ENCODE peak calls at places on chromosome 12, in seven cellular contexts. One of them, this sample, is unnamed.

GRCh38 chr12:125332900-125333299 is 267.7 kb downstream of the AACS start:
- DNase-seq in neuronal stem cell: no peak
- DNase-seq in choroid plexus epithelial cell: no peak
- DNase-seq in AG09309: no peak
- DNase-seq in AG10803: no peak
- DNase-seq in psoas muscle: no peak
- DNase-seq in brain microvascular endothelial cell: no peak
- DNase-seq in this sample: no peak

GRCh38 chr12:108360487-108360886 is 21.4 kb upstream of the CMKLR1 start:
- DNase-seq in AG10803: peak
- DNase-seq in AG09309: no peak
- DNase-seq in choroid plexus epithelial cell: peak
- DNase-seq in psoas muscle: no peak
- DNase-seq in brain microvascular endothelial cell: peak
- DNase-seq in neuronal stem cell: no peak
- DNase-seq in this sample: no peak

GRCh38 chr12:76303989-76304460 is 44.2 kb downstream of the BBS10 start:
- DNase-seq in AG09309: no peak
- DNase-seq in neuronal stem cell: no peak
- DNase-seq in psoas muscle: no peak
- DNase-seq in choroid plexus epithelial cell: no peak
- DNase-seq in brain microvascular endothelial cell: no peak
- DNase-seq in AG10803: no peak
- DNase-seq in this sample: no peak

GRCh38 chr12:64900540-64900939 is 76.1 kb downstream of the TBC1D30 start:
- DNase-seq in AG09309: no peak
- DNase-seq in neuronal stem cell: no peak
- DNase-seq in psoas muscle: no peak
- DNase-seq in brain microvascular endothelial cell: peak
- DNase-seq in choroid plexus epithelial cell: peak
- DNase-seq in AG10803: peak
- DNase-seq in this sample: no peak

GRCh38 chr12:10285919-10286318 is 21.8 kb upstream of the KLRD1 start:
- DNase-seq in choroid plexus epithelial cell: no peak
- DNase-seq in neuronal stem cell: no peak
- DNase-seq in psoas muscle: no peak
- DNase-seq in AG09309: no peak
- DNase-seq in brain microvascular endothelial cell: no peak
- DNase-seq in AG10803: no peak
- DNase-seq in this sample: no peak

GRCh38 chr12:24244801-24245200 is 295.3 kb upstream of the SOX5 start:
- DNase-seq in AG09309: no peak
- DNase-seq in psoas muscle: no peak
- DNase-seq in neuronal stem cell: no peak
- DNase-seq in choroid plexus epithelial cell: no peak
- DNase-seq in brain microvascular endothelial cell: no peak
- DNase-seq in AG10803: no peak
- DNase-seq in this sample: no peak

GRCh38 chr12:112875608-112876007 is 31.2 kb upstream of the OAS1 start:
- DNase-seq in brain microvascular endothelial cell: no peak
- DNase-seq in choroid plexus epithelial cell: no peak
- DNase-seq in psoas muscle: no peak
- DNase-seq in AG10803: no peak
- DNase-seq in AG09309: no peak
- DNase-seq in neuronal stem cell: no peak
- DNase-seq in this sample: no peak

GRCh38 chr12:12477532-12477890 is 85.2 kb downstream of the DUSP16 start:
- DNase-seq in brain microvascular endothelial cell: no peak
- DNase-seq in AG10803: no peak
- DNase-seq in psoas muscle: no peak
- DNase-seq in neuronal stem cell: no peak
- DNase-seq in AG09309: no peak
- DNase-seq in choroid plexus epithelial cell: no peak
- DNase-seq in this sample: no peak

GRCh38 chr12:93214523-93215289 is 163.0 kb upstream of the NUDT4 start:
- DNase-seq in choroid plexus epithelial cell: no peak
- DNase-seq in AG10803: no peak
- DNase-seq in brain microvascular endothelial cell: no peak
- DNase-seq in AG09309: no peak
- DNase-seq in neuronal stem cell: no peak
- DNase-seq in psoas muscle: no peak
- DNase-seq in this sample: no peak

GRCh38 chr12:70994217-70994788 is 73.8 kb upstream of the PTPRR start:
- DNase-seq in psoas muscle: no peak
- DNase-seq in AG09309: peak
- DNase-seq in brain microvascular endothelial cell: peak
- DNase-seq in neuronal stem cell: no peak
- DNase-seq in AG10803: peak
- DNase-seq in choroid plexus epithelial cell: peak
- DNase-seq in this sample: peak

GRCh38 chr12:101859664-101860607 is 17.4 kb upstream of the DRAM1 start:
- DNase-seq in choroid plexus epithelial cell: peak
- DNase-seq in psoas muscle: no peak
- DNase-seq in AG09309: no peak
- DNase-seq in brain microvascular endothelial cell: no peak
- DNase-seq in AG10803: peak
- DNase-seq in neuronal stem cell: no peak
- DNase-seq in this sample: peak

GRCh38 chr12:26936559-26937442 is 980 bp downstream of the INTS13 start:
- DNase-seq in psoas muscle: no peak
- DNase-seq in AG10803: no peak
- DNase-seq in choroid plexus epithelial cell: no peak
- DNase-seq in brain microvascular endothelial cell: no peak
- DNase-seq in AG09309: no peak
- DNase-seq in neuronal stem cell: no peak
- DNase-seq in this sample: no peak

GRCh38 chr12:6533653-6534157 is 612 bp upstream of the GAPDH start:
- DNase-seq in choroid plexus epithelial cell: peak
- DNase-seq in brain microvascular endothelial cell: no peak
- DNase-seq in AG10803: peak
- DNase-seq in neuronal stem cell: peak
- DNase-seq in psoas muscle: peak
- DNase-seq in AG09309: no peak
- DNase-seq in this sample: no peak

GRCh38 chr12:84814664-84815245 is 97.8 kb downstream of the SLC6A15 start:
- DNase-seq in psoas muscle: no peak
- DNase-seq in brain microvascular endothelial cell: peak
- DNase-seq in choroid plexus epithelial cell: no peak
- DNase-seq in AG09309: peak
- DNase-seq in neuronal stem cell: no peak
- DNase-seq in AG10803: peak
- DNase-seq in this sample: peak

GRCh38 chr12:26471560-26471959 is 276.2 kb downstream of the SSPN start:
- DNase-seq in AG10803: peak
- DNase-seq in neuronal stem cell: no peak
- DNase-seq in AG09309: peak
- DNase-seq in psoas muscle: no peak
- DNase-seq in brain microvascular endothelial cell: peak
- DNase-seq in choroid plexus epithelial cell: peak
- DNase-seq in this sample: no peak

GRCh38 chr12:6461401-6462233 is 8.9 kb downstream of the VAMP1 start:
- DNase-seq in AG10803: no peak
- DNase-seq in psoas muscle: no peak
- DNase-seq in choroid plexus epithelial cell: no peak
- DNase-seq in brain microvascular endothelial cell: peak
- DNase-seq in neuronal stem cell: no peak
- DNase-seq in AG09309: no peak
- DNase-seq in this sample: no peak

GRCh38 chr12:47725091-47725772 is at the start of gene ENDOU:
- DNase-seq in psoas muscle: no peak
- DNase-seq in AG09309: no peak
- DNase-seq in choroid plexus epithelial cell: no peak
- DNase-seq in neuronal stem cell: no peak
- DNase-seq in AG10803: no peak
- DNase-seq in brain microvascular endothelial cell: no peak
- DNase-seq in this sample: no peak

GRCh38 chr12:113860950-113861349 is 105.2 kb downstream of the RBM19 start:
- DNase-seq in AG10803: peak
- DNase-seq in choroid plexus epithelial cell: peak
- DNase-seq in psoas muscle: no peak
- DNase-seq in brain microvascular endothelial cell: peak
- DNase-seq in AG09309: peak
- DNase-seq in neuronal stem cell: no peak
- DNase-seq in this sample: no peak

GRCh38 chr12:63816031-63816430 is 28.5 kb upstream of the SRGAP1 start:
- DNase-seq in choroid plexus epithelial cell: no peak
- DNase-seq in psoas muscle: no peak
- DNase-seq in AG09309: no peak
- DNase-seq in brain microvascular endothelial cell: no peak
- DNase-seq in neuronal stem cell: no peak
- DNase-seq in AG10803: no peak
- DNase-seq in this sample: no peak

GRCh38 chr12:99658950-99659349 is 11.4 kb downstream of the GARIN6 start:
- DNase-seq in psoas muscle: no peak
- DNase-seq in AG09309: no peak
- DNase-seq in choroid plexus epithelial cell: peak
- DNase-seq in brain microvascular endothelial cell: no peak
- DNase-seq in neuronal stem cell: no peak
- DNase-seq in AG10803: peak
- DNase-seq in this sample: no peak

GRCh38 chr12:39296496-39296895 is 146.4 kb downstream of the KIF21A start:
- DNase-seq in neuronal stem cell: no peak
- DNase-seq in psoas muscle: no peak
- DNase-seq in AG09309: no peak
- DNase-seq in brain microvascular endothelial cell: no peak
- DNase-seq in choroid plexus epithelial cell: no peak
- DNase-seq in AG10803: no peak
- DNase-seq in this sample: no peak

GRCh38 chr12:48995061-48995879 is 3.9 kb downstream of the DDN start:
- DNase-seq in choroid plexus epithelial cell: peak
- DNase-seq in brain microvascular endothelial cell: peak
- DNase-seq in neuronal stem cell: peak
- DNase-seq in AG09309: no peak
- DNase-seq in psoas muscle: peak
- DNase-seq in AG10803: peak
- DNase-seq in this sample: no peak
- H3K4me3 ChIP-seq in choroid plexus epithelial cell: peak
- H3K4me3 ChIP-seq in brain microvascular endothelial cell: peak
- H3K4me3 ChIP-seq in neuronal stem cell: no peak
- H3K4me3 ChIP-seq in AG09309: peak
- H3K4me3 ChIP-seq in psoas muscle: peak
- H3K4me3 ChIP-seq in AG10803: peak
- H3K4me3 ChIP-seq in this sample: no peak

DNA sequence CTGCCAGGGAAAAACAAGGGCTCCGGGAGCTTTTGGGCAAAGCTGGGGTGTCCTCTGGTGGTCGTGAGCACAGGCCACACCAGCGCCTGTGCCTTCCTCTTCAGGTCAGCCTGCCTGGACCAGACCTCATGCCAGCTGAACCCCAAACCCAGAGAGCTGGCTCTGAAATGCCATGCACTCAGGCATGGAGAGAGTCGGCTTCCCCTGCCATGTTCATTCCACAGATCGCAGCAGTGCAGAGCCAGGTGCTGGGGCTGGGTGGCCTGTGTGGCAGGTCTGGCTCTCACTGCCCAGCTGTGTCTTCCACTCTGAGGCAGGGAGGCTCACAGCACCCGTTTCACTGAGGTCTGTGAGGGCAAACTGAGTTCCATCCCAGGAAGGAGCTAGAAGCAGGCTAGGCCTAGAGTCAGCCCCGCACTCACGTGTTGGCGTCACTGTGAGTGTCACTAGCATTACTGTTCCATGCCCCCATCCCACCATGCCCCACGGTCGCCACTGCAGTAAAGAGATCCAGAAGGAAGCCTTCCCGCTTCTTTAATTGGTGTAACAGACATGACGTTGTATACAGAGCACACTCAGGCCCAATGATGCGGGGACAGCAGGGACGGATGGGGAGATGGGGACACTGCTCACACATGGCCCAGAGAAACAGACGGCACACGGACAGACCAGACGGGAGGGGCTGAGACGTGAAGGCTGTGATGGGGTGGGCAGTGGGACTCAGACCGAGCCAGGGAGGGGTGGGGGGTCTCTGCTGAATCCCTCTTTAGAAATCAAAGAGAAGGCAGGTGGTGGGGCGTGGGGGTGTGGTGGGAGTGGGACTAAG is 2.7 kb downstream of the ARL6IP4 start:
- DNase-seq in psoas muscle: no peak
- DNase-seq in brain microvascular endothelial cell: no peak
- DNase-seq in AG09309: no peak
- DNase-seq in AG10803: no peak
- DNase-seq in neuronal stem cell: no peak
- DNase-seq in choroid plexus epithelial cell: no peak
- DNase-seq in this sample: no peak
- H3K4me3 ChIP-seq in psoas muscle: no peak
- H3K4me3 ChIP-seq in brain microvascular endothelial cell: no peak
- H3K4me3 ChIP-seq in AG09309: no peak
- H3K4me3 ChIP-seq in AG10803: no peak
- H3K4me3 ChIP-seq in neuronal stem cell: no peak
- H3K4me3 ChIP-seq in choroid plexus epithelial cell: no peak
- H3K4me3 ChIP-seq in this sample: no peak

DNA sequence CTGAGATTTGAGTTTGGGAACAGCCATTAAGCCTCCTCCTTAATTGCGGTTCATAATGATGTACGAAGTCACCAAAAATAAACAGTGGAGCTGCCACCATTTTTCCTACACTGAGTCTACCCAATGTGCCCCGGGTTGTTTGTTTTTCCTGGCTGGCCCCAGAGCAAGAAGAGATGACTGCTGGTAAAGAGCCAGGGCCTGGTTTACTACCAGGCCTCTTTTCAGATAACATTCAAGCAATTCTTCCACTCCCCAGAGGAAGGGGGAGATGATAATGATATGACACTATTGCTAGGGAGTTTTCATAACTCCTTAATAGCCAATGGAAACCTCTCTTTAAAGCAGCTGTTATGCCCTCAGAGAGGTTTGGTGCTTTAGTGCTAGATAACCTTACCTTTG is 42.3 kb downstream of the BRAP start:
- DNase-seq in neuronal stem cell: no peak
- DNase-seq in AG09309: no peak
- DNase-seq in psoas muscle: no peak
- DNase-seq in AG10803: no peak
- DNase-seq in choroid plexus epithelial cell: peak
- DNase-seq in brain microvascular endothelial cell: peak
- DNase-seq in this sample: no peak
- H3K4me3 ChIP-seq in neuronal stem cell: no peak
- H3K4me3 ChIP-seq in AG09309: no peak
- H3K4me3 ChIP-seq in psoas muscle: no peak
- H3K4me3 ChIP-seq in AG10803: no peak
- H3K4me3 ChIP-seq in choroid plexus epithelial cell: no peak
- H3K4me3 ChIP-seq in brain microvascular endothelial cell: no peak
- H3K4me3 ChIP-seq in this sample: no peak

GRCh38 chr12:31585271-31585670 is 5.7 kb downstream of the DENND5B start:
- DNase-seq in brain microvascular endothelial cell: peak
- DNase-seq in choroid plexus epithelial cell: peak
- DNase-seq in AG10803: peak
- DNase-seq in psoas muscle: no peak
- DNase-seq in AG09309: no peak
- DNase-seq in neuronal stem cell: no peak
- DNase-seq in this sample: no peak

GRCh38 chr12:31585895-31586294 is 5.0 kb downstream of the DENND5B start:
- DNase-seq in choroid plexus epithelial cell: no peak
- DNase-seq in psoas muscle: no peak
- DNase-seq in AG10803: no peak
- DNase-seq in AG09309: no peak
- DNase-seq in brain microvascular endothelial cell: no peak
- DNase-seq in neuronal stem cell: no peak
- DNase-seq in this sample: no peak

GRCh38 chr12:31586703-31587102 is 4.2 kb downstream of the DENND5B start:
- DNase-seq in AG10803: no peak
- DNase-seq in neuronal stem cell: no peak
- DNase-seq in AG09309: no peak
- DNase-seq in brain microvascular endothelial cell: no peak
- DNase-seq in choroid plexus epithelial cell: no peak
- DNase-seq in psoas muscle: no peak
- DNase-seq in this sample: no peak

GRCh38 chr12:31583878-31584277 is 7.1 kb downstream of the DENND5B start:
- DNase-seq in AG10803: no peak
- DNase-seq in choroid plexus epithelial cell: no peak
- DNase-seq in neuronal stem cell: no peak
- DNase-seq in psoas muscle: no peak
- DNase-seq in AG09309: no peak
- DNase-seq in brain microvascular endothelial cell: no peak
- DNase-seq in this sample: no peak

GRCh38 chr12:31584782-31585181 is 6.2 kb downstream of the DENND5B start:
- DNase-seq in psoas muscle: no peak
- DNase-seq in neuronal stem cell: no peak
- DNase-seq in choroid plexus epithelial cell: no peak
- DNase-seq in AG09309: no peak
- DNase-seq in AG10803: no peak
- DNase-seq in brain microvascular endothelial cell: no peak
- DNase-seq in this sample: no peak
- H3K4me3 ChIP-seq in psoas muscle: no peak
- H3K4me3 ChIP-seq in neuronal stem cell: no peak
- H3K4me3 ChIP-seq in choroid plexus epithelial cell: no peak
- H3K4me3 ChIP-seq in AG09309: no peak
- H3K4me3 ChIP-seq in AG10803: no peak
- H3K4me3 ChIP-seq in brain microvascular endothelial cell: no peak
- H3K4me3 ChIP-seq in this sample: no peak